ENCODE peak calls at places on chromosomes 11 and 22, in ten cellular contexts. One of them, this sample, is unnamed.

GRCh38 chr22:50184004-50184461 is 1.7 kb upstream of the TRABD start:
- DNase-seq in non-pigmented ciliary epithelial cell: no peak
- DNase-seq in activated CD4-positive, alpha-beta T cell treated with anti-CD3 and anti-CD28 coated beads for 36 hours: no peak
- DNase-seq in mucosa of gallbladder: peak; percentile 70
- DNase-seq in head of caudate nucleus: peak; percentile 62
- DNase-seq in NCI-H69: peak; percentile 22
- DNase-seq in activated CD4-positive, CD25-positive, alpha-beta regulatory T cell treated with anti-CD3 and anti-CD28 coated beads, Interleukin-2, amount 50 U/mL, for 72 hours: no peak
- DNase-seq in spleen: peak; percentile 89
- DNase-seq in psoas muscle: peak; percentile 74
- DNase-seq in neural progenitor cell: peak; percentile 63
- DNase-seq in this sample: peak; percentile 57

GRCh38 chr11:107859459-107860239 is 1.1 kb upstream of the SLC35F2 start:
- DNase-seq in non-pigmented ciliary epithelial cell: no peak
- DNase-seq in activated CD4-positive, alpha-beta T cell treated with anti-CD3 and anti-CD28 coated beads for 36 hours: peak; percentile 62
- DNase-seq in mucosa of gallbladder: peak; percentile 48
- DNase-seq in head of caudate nucleus: peak; percentile 43
- DNase-seq in NCI-H69: peak; percentile 86
- DNase-seq in activated CD4-positive, CD25-positive, alpha-beta regulatory T cell treated with anti-CD3 and anti-CD28 coated beads, Interleukin-2, amount 50 U/mL, for 72 hours: peak; percentile 37
- DNase-seq in spleen: peak; percentile 87
- DNase-seq in psoas muscle: peak; percentile 36
- DNase-seq in neural progenitor cell: peak; percentile 81
- DNase-seq in this sample: peak; percentile 36

GRCh38 chr11:104442320-104442719 is 278.4 kb upstream of the PDGFD start:
- DNase-seq in non-pigmented ciliary epithelial cell: no peak
- DNase-seq in activated CD4-positive, alpha-beta T cell treated with anti-CD3 and anti-CD28 coated beads for 36 hours: no peak
- DNase-seq in mucosa of gallbladder: no peak
- DNase-seq in head of caudate nucleus: no peak
- DNase-seq in NCI-H69: no peak
- DNase-seq in activated CD4-positive, CD25-positive, alpha-beta regulatory T cell treated with anti-CD3 and anti-CD28 coated beads, Interleukin-2, amount 50 U/mL, for 72 hours: no peak
- DNase-seq in spleen: no peak
- DNase-seq in psoas muscle: no peak
- DNase-seq in neural progenitor cell: no peak
- DNase-seq in this sample: no peak

GRCh38 chr22:23834406-23834805 is 4.4 kb downstream of the DERL3 start:
- DNase-seq in non-pigmented ciliary epithelial cell: no peak
- DNase-seq in activated CD4-positive, alpha-beta T cell treated with anti-CD3 and anti-CD28 coated beads for 36 hours: no peak
- DNase-seq in mucosa of gallbladder: no peak
- DNase-seq in head of caudate nucleus: no peak
- DNase-seq in NCI-H69: no peak
- DNase-seq in activated CD4-positive, CD25-positive, alpha-beta regulatory T cell treated with anti-CD3 and anti-CD28 coated beads, Interleukin-2, amount 50 U/mL, for 72 hours: no peak
- DNase-seq in spleen: no peak
- DNase-seq in psoas muscle: no peak
- DNase-seq in neural progenitor cell: no peak
- DNase-seq in this sample: no peak

GRCh38 chr22:31866918-31867317 is 77.4 kb upstream of the YWHAH start:
- DNase-seq in non-pigmented ciliary epithelial cell: no peak
- DNase-seq in activated CD4-positive, alpha-beta T cell treated with anti-CD3 and anti-CD28 coated beads for 36 hours: no peak
- DNase-seq in mucosa of gallbladder: no peak
- DNase-seq in head of caudate nucleus: no peak
- DNase-seq in NCI-H69: peak; percentile 78
- DNase-seq in activated CD4-positive, CD25-positive, alpha-beta regulatory T cell treated with anti-CD3 and anti-CD28 coated beads, Interleukin-2, amount 50 U/mL, for 72 hours: no peak
- DNase-seq in spleen: no peak
- DNase-seq in psoas muscle: no peak
- DNase-seq in neural progenitor cell: no peak
- DNase-seq in this sample: no peak

GRCh38 chr11:36657610-36658225 is 59.7 kb upstream of the RAG2 start:
- DNase-seq in non-pigmented ciliary epithelial cell: no peak
- DNase-seq in activated CD4-positive, alpha-beta T cell treated with anti-CD3 and anti-CD28 coated beads for 36 hours: peak; percentile 27
- DNase-seq in mucosa of gallbladder: no peak
- DNase-seq in head of caudate nucleus: no peak
- DNase-seq in NCI-H69: no peak
- DNase-seq in activated CD4-positive, CD25-positive, alpha-beta regulatory T cell treated with anti-CD3 and anti-CD28 coated beads, Interleukin-2, amount 50 U/mL, for 72 hours: no peak
- DNase-seq in spleen: no peak
- DNase-seq in psoas muscle: no peak
- DNase-seq in neural progenitor cell: no peak
- DNase-seq in this sample: no peak

GRCh38 chr11:69526453-69526810 is 45.0 kb downstream of the LINC01488 start:
- DNase-seq in non-pigmented ciliary epithelial cell: no peak
- DNase-seq in activated CD4-positive, alpha-beta T cell treated with anti-CD3 and anti-CD28 coated beads for 36 hours: no peak
- DNase-seq in mucosa of gallbladder: no peak
- DNase-seq in head of caudate nucleus: no peak
- DNase-seq in NCI-H69: no peak
- DNase-seq in activated CD4-positive, CD25-positive, alpha-beta regulatory T cell treated with anti-CD3 and anti-CD28 coated beads, Interleukin-2, amount 50 U/mL, for 72 hours: no peak
- DNase-seq in spleen: peak; percentile 40
- DNase-seq in psoas muscle: no peak
- DNase-seq in neural progenitor cell: no peak
- DNase-seq in this sample: no peak

GRCh38 chr11:121864660-121865059 is 251.4 kb downstream of the BLID start:
- DNase-seq in non-pigmented ciliary epithelial cell: no peak
- DNase-seq in activated CD4-positive, alpha-beta T cell treated with anti-CD3 and anti-CD28 coated beads for 36 hours: no peak
- DNase-seq in mucosa of gallbladder: no peak
- DNase-seq in head of caudate nucleus: no peak
- DNase-seq in NCI-H69: no peak
- DNase-seq in activated CD4-positive, CD25-positive, alpha-beta regulatory T cell treated with anti-CD3 and anti-CD28 coated beads, Interleukin-2, amount 50 U/mL, for 72 hours: no peak
- DNase-seq in spleen: no peak
- DNase-seq in psoas muscle: no peak
- DNase-seq in neural progenitor cell: no peak
- DNase-seq in this sample: peak; percentile 14

GRCh38 chr11:75480890-75481190 is 44.9 kb downstream of the GDPD5 start:
- DNase-seq in non-pigmented ciliary epithelial cell: no peak
- DNase-seq in activated CD4-positive, alpha-beta T cell treated with anti-CD3 and anti-CD28 coated beads for 36 hours: no peak
- DNase-seq in mucosa of gallbladder: no peak
- DNase-seq in head of caudate nucleus: no peak
- DNase-seq in NCI-H69: peak; percentile 31
- DNase-seq in activated CD4-positive, CD25-positive, alpha-beta regulatory T cell treated with anti-CD3 and anti-CD28 coated beads, Interleukin-2, amount 50 U/mL, for 72 hours: no peak
- DNase-seq in spleen: no peak
- DNase-seq in psoas muscle: no peak
- DNase-seq in neural progenitor cell: no peak
- DNase-seq in this sample: no peak

GRCh38 chr22:23060612-23061400 is 9.5 kb upstream of the GNAZ start:
- DNase-seq in non-pigmented ciliary epithelial cell: no peak
- DNase-seq in activated CD4-positive, alpha-beta T cell treated with anti-CD3 and anti-CD28 coated beads for 36 hours: no peak
- DNase-seq in mucosa of gallbladder: no peak
- DNase-seq in head of caudate nucleus: no peak
- DNase-seq in NCI-H69: no peak
- DNase-seq in activated CD4-positive, CD25-positive, alpha-beta regulatory T cell treated with anti-CD3 and anti-CD28 coated beads, Interleukin-2, amount 50 U/mL, for 72 hours: peak; percentile 23
- DNase-seq in spleen: peak; percentile 59
- DNase-seq in psoas muscle: no peak
- DNase-seq in neural progenitor cell: no peak
- DNase-seq in this sample: no peak

GRCh38 chr11:119999220-119999619 is 138.7 kb downstream of the TRIM29 start:
- DNase-seq in non-pigmented ciliary epithelial cell: no peak
- DNase-seq in activated CD4-positive, alpha-beta T cell treated with anti-CD3 and anti-CD28 coated beads for 36 hours: no peak
- DNase-seq in mucosa of gallbladder: no peak
- DNase-seq in head of caudate nucleus: no peak
- DNase-seq in NCI-H69: peak; percentile 31
- DNase-seq in activated CD4-positive, CD25-positive, alpha-beta regulatory T cell treated with anti-CD3 and anti-CD28 coated beads, Interleukin-2, amount 50 U/mL, for 72 hours: no peak
- DNase-seq in spleen: no peak
- DNase-seq in psoas muscle: no peak
- DNase-seq in neural progenitor cell: peak; percentile 54
- DNase-seq in this sample: no peak

GRCh38 chr11:124941703-124942102 is 5.9 kb upstream of the HEPACAM start:
- DNase-seq in non-pigmented ciliary epithelial cell: no peak
- DNase-seq in activated CD4-positive, alpha-beta T cell treated with anti-CD3 and anti-CD28 coated beads for 36 hours: no peak
- DNase-seq in mucosa of gallbladder: no peak
- DNase-seq in head of caudate nucleus: no peak
- DNase-seq in NCI-H69: no peak
- DNase-seq in activated CD4-positive, CD25-positive, alpha-beta regulatory T cell treated with anti-CD3 and anti-CD28 coated beads, Interleukin-2, amount 50 U/mL, for 72 hours: no peak
- DNase-seq in spleen: no peak
- DNase-seq in psoas muscle: no peak
- DNase-seq in neural progenitor cell: no peak
- DNase-seq in this sample: no peak

GRCh38 chr11:59141673-59142460 is 789 bp upstream of the FAM111A start:
- DNase-seq in non-pigmented ciliary epithelial cell: peak; percentile 34
- DNase-seq in activated CD4-positive, alpha-beta T cell treated with anti-CD3 and anti-CD28 coated beads for 36 hours: no peak
- DNase-seq in mucosa of gallbladder: no peak
- DNase-seq in head of caudate nucleus: no peak
- DNase-seq in NCI-H69: no peak
- DNase-seq in activated CD4-positive, CD25-positive, alpha-beta regulatory T cell treated with anti-CD3 and anti-CD28 coated beads, Interleukin-2, amount 50 U/mL, for 72 hours: no peak
- DNase-seq in spleen: no peak
- DNase-seq in psoas muscle: no peak
- DNase-seq in neural progenitor cell: no peak
- DNase-seq in this sample: peak; percentile 12

GRCh38 chr11:119478711-119479285 is 55.8 kb upstream of the THY1 start:
- DNase-seq in non-pigmented ciliary epithelial cell: no peak
- DNase-seq in activated CD4-positive, alpha-beta T cell treated with anti-CD3 and anti-CD28 coated beads for 36 hours: no peak
- DNase-seq in mucosa of gallbladder: no peak
- DNase-seq in head of caudate nucleus: no peak
- DNase-seq in NCI-H69: peak; percentile 27
- DNase-seq in activated CD4-positive, CD25-positive, alpha-beta regulatory T cell treated with anti-CD3 and anti-CD28 coated beads, Interleukin-2, amount 50 U/mL, for 72 hours: no peak
- DNase-seq in spleen: no peak
- DNase-seq in psoas muscle: no peak
- DNase-seq in neural progenitor cell: no peak
- DNase-seq in this sample: no peak

GRCh38 chr11:130782361-130783221 is 133.7 kb downstream of the SNX19 start:
- DNase-seq in non-pigmented ciliary epithelial cell: no peak
- DNase-seq in activated CD4-positive, alpha-beta T cell treated with anti-CD3 and anti-CD28 coated beads for 36 hours: no peak
- DNase-seq in mucosa of gallbladder: peak; percentile 14
- DNase-seq in head of caudate nucleus: no peak
- DNase-seq in NCI-H69: no peak
- DNase-seq in activated CD4-positive, CD25-positive, alpha-beta regulatory T cell treated with anti-CD3 and anti-CD28 coated beads, Interleukin-2, amount 50 U/mL, for 72 hours: no peak
- DNase-seq in spleen: no peak
- DNase-seq in psoas muscle: no peak
- DNase-seq in neural progenitor cell: peak; percentile 27
- DNase-seq in this sample: peak; percentile 48

GRCh38 chr22:35301370-35301874 is 1.7 kb downstream of the TOM1 start:
- DNase-seq in non-pigmented ciliary epithelial cell: peak; percentile 89
- DNase-seq in activated CD4-positive, alpha-beta T cell treated with anti-CD3 and anti-CD28 coated beads for 36 hours: peak; percentile 32
- DNase-seq in mucosa of gallbladder: peak; percentile 65
- DNase-seq in head of caudate nucleus: peak; percentile 49
- DNase-seq in NCI-H69: no peak
- DNase-seq in activated CD4-positive, CD25-positive, alpha-beta regulatory T cell treated with anti-CD3 and anti-CD28 coated beads, Interleukin-2, amount 50 U/mL, for 72 hours: no peak
- DNase-seq in spleen: peak; percentile 81
- DNase-seq in psoas muscle: peak; percentile 68
- DNase-seq in neural progenitor cell: no peak
- DNase-seq in this sample: peak; percentile 13

GRCh38 chr11:76614471-76615183 is 55.9 kb downstream of the LRRC32 start:
- DNase-seq in non-pigmented ciliary epithelial cell: no peak
- DNase-seq in activated CD4-positive, alpha-beta T cell treated with anti-CD3 and anti-CD28 coated beads for 36 hours: no peak
- DNase-seq in mucosa of gallbladder: no peak
- DNase-seq in head of caudate nucleus: no peak
- DNase-seq in NCI-H69: no peak
- DNase-seq in activated CD4-positive, CD25-positive, alpha-beta regulatory T cell treated with anti-CD3 and anti-CD28 coated beads, Interleukin-2, amount 50 U/mL, for 72 hours: no peak
- DNase-seq in spleen: peak; percentile 71
- DNase-seq in psoas muscle: peak; percentile 67
- DNase-seq in neural progenitor cell: no peak
- DNase-seq in this sample: no peak

GRCh38 chr11:126790550-126790981 is 210.0 kb downstream of the KIRREL3 start:
- DNase-seq in non-pigmented ciliary epithelial cell: peak; percentile 77
- DNase-seq in activated CD4-positive, alpha-beta T cell treated with anti-CD3 and anti-CD28 coated beads for 36 hours: no peak
- DNase-seq in mucosa of gallbladder: no peak
- DNase-seq in head of caudate nucleus: peak; percentile 91
- DNase-seq in NCI-H69: peak; percentile 49
- DNase-seq in activated CD4-positive, CD25-positive, alpha-beta regulatory T cell treated with anti-CD3 and anti-CD28 coated beads, Interleukin-2, amount 50 U/mL, for 72 hours: no peak
- DNase-seq in spleen: no peak
- DNase-seq in psoas muscle: no peak
- DNase-seq in neural progenitor cell: peak; percentile 16
- DNase-seq in this sample: no peak

GRCh38 chr11:66278396-66279091 is 569 bp downstream of the CNIH2 start:
- DNase-seq in non-pigmented ciliary epithelial cell: no peak
- DNase-seq in activated CD4-positive, alpha-beta T cell treated with anti-CD3 and anti-CD28 coated beads for 36 hours: peak; percentile 29
- DNase-seq in mucosa of gallbladder: no peak
- DNase-seq in head of caudate nucleus: no peak
- DNase-seq in NCI-H69: peak; percentile 60
- DNase-seq in activated CD4-positive, CD25-positive, alpha-beta regulatory T cell treated with anti-CD3 and anti-CD28 coated beads, Interleukin-2, amount 50 U/mL, for 72 hours: no peak
- DNase-seq in spleen: peak; percentile 77
- DNase-seq in psoas muscle: no peak
- DNase-seq in neural progenitor cell: peak; percentile 69
- DNase-seq in this sample: peak; percentile 55

GRCh38 chr11:33006010-33006409 is 9.7 kb upstream of the DEPDC7 start:
- DNase-seq in non-pigmented ciliary epithelial cell: no peak
- DNase-seq in activated CD4-positive, alpha-beta T cell treated with anti-CD3 and anti-CD28 coated beads for 36 hours: no peak
- DNase-seq in mucosa of gallbladder: no peak
- DNase-seq in head of caudate nucleus: no peak
- DNase-seq in NCI-H69: no peak
- DNase-seq in activated CD4-positive, CD25-positive, alpha-beta regulatory T cell treated with anti-CD3 and anti-CD28 coated beads, Interleukin-2, amount 50 U/mL, for 72 hours: no peak
- DNase-seq in spleen: no peak
- DNase-seq in psoas muscle: no peak
- DNase-seq in neural progenitor cell: no peak
- DNase-seq in this sample: no peak

GRCh38 chr11:41978951-41979350 is 519.5 kb upstream of the LRRC4C start:
- DNase-seq in non-pigmented ciliary epithelial cell: no peak
- DNase-seq in activated CD4-positive, alpha-beta T cell treated with anti-CD3 and anti-CD28 coated beads for 36 hours: no peak
- DNase-seq in mucosa of gallbladder: peak; percentile 41
- DNase-seq in head of caudate nucleus: peak; percentile 78
- DNase-seq in NCI-H69: peak; percentile 2
- DNase-seq in activated CD4-positive, CD25-positive, alpha-beta regulatory T cell treated with anti-CD3 and anti-CD28 coated beads, Interleukin-2, amount 50 U/mL, for 72 hours: no peak
- DNase-seq in spleen: no peak
- DNase-seq in psoas muscle: no peak
- DNase-seq in neural progenitor cell: no peak
- DNase-seq in this sample: no peak

GRCh38 chr11:46363031-46363407 is 15.8 kb downstream of the DGKZ start:
- DNase-seq in non-pigmented ciliary epithelial cell: no peak
- DNase-seq in activated CD4-positive, alpha-beta T cell treated with anti-CD3 and anti-CD28 coated beads for 36 hours: no peak
- DNase-seq in mucosa of gallbladder: peak; percentile 68
- DNase-seq in head of caudate nucleus: peak; percentile 69
- DNase-seq in NCI-H69: peak; percentile 78
- DNase-seq in activated CD4-positive, CD25-positive, alpha-beta regulatory T cell treated with anti-CD3 and anti-CD28 coated beads, Interleukin-2, amount 50 U/mL, for 72 hours: no peak
- DNase-seq in spleen: peak; percentile 90
- DNase-seq in psoas muscle: peak; percentile 76
- DNase-seq in neural progenitor cell: no peak
- DNase-seq in this sample: peak; percentile 80

GRCh38 chr11:38680166-38680565 is 2082.1 kb upstream of the RAG2 start:
- DNase-seq in non-pigmented ciliary epithelial cell: no peak
- DNase-seq in activated CD4-positive, alpha-beta T cell treated with anti-CD3 and anti-CD28 coated beads for 36 hours: no peak
- DNase-seq in mucosa of gallbladder: no peak
- DNase-seq in head of caudate nucleus: no peak
- DNase-seq in NCI-H69: no peak
- DNase-seq in activated CD4-positive, CD25-positive, alpha-beta regulatory T cell treated with anti-CD3 and anti-CD28 coated beads, Interleukin-2, amount 50 U/mL, for 72 hours: no peak
- DNase-seq in spleen: no peak
- DNase-seq in psoas muscle: no peak
- DNase-seq in neural progenitor cell: no peak
- DNase-seq in this sample: no peak

GRCh38 chr22:44935724-44936123 is 74.1 kb downstream of the PHF21B start:
- DNase-seq in non-pigmented ciliary epithelial cell: no peak
- DNase-seq in activated CD4-positive, alpha-beta T cell treated with anti-CD3 and anti-CD28 coated beads for 36 hours: no peak
- DNase-seq in mucosa of gallbladder: no peak
- DNase-seq in head of caudate nucleus: no peak
- DNase-seq in NCI-H69: no peak
- DNase-seq in activated CD4-positive, CD25-positive, alpha-beta regulatory T cell treated with anti-CD3 and anti-CD28 coated beads, Interleukin-2, amount 50 U/mL, for 72 hours: no peak
- DNase-seq in spleen: no peak
- DNase-seq in psoas muscle: no peak
- DNase-seq in neural progenitor cell: no peak
- DNase-seq in this sample: no peak

GRCh38 chr11:106391771-106392412 is 314.4 kb downstream of the AASDHPPT start:
- DNase-seq in non-pigmented ciliary epithelial cell: no peak
- DNase-seq in activated CD4-positive, alpha-beta T cell treated with anti-CD3 and anti-CD28 coated beads for 36 hours: no peak
- DNase-seq in mucosa of gallbladder: no peak
- DNase-seq in head of caudate nucleus: no peak
- DNase-seq in NCI-H69: no peak
- DNase-seq in activated CD4-positive, CD25-positive, alpha-beta regulatory T cell treated with anti-CD3 and anti-CD28 coated beads, Interleukin-2, amount 50 U/mL, for 72 hours: no peak
- DNase-seq in spleen: no peak
- DNase-seq in psoas muscle: no peak
- DNase-seq in neural progenitor cell: no peak
- DNase-seq in this sample: no peak

GRCh38 chr11:67211656-67212436 is 54.4 kb upstream of the GRK2 start:
- DNase-seq in non-pigmented ciliary epithelial cell: no peak
- DNase-seq in activated CD4-positive, alpha-beta T cell treated with anti-CD3 and anti-CD28 coated beads for 36 hours: no peak
- DNase-seq in mucosa of gallbladder: no peak
- DNase-seq in head of caudate nucleus: no peak
- DNase-seq in NCI-H69: no peak
- DNase-seq in activated CD4-positive, CD25-positive, alpha-beta regulatory T cell treated with anti-CD3 and anti-CD28 coated beads, Interleukin-2, amount 50 U/mL, for 72 hours: no peak
- DNase-seq in spleen: no peak
- DNase-seq in psoas muscle: no peak
- DNase-seq in neural progenitor cell: no peak
- DNase-seq in this sample: no peak

GRCh38 chr11:22461626-22462025 is 123.4 kb downstream of the SLC17A6 start:
- DNase-seq in non-pigmented ciliary epithelial cell: peak; percentile 47
- DNase-seq in activated CD4-positive, alpha-beta T cell treated with anti-CD3 and anti-CD28 coated beads for 36 hours: no peak
- DNase-seq in mucosa of gallbladder: no peak
- DNase-seq in head of caudate nucleus: no peak
- DNase-seq in NCI-H69: no peak
- DNase-seq in activated CD4-positive, CD25-positive, alpha-beta regulatory T cell treated with anti-CD3 and anti-CD28 coated beads, Interleukin-2, amount 50 U/mL, for 72 hours: no peak
- DNase-seq in spleen: no peak
- DNase-seq in psoas muscle: no peak
- DNase-seq in neural progenitor cell: no peak
- DNase-seq in this sample: no peak

GRCh38 chr11:89495951-89496350 is 4.8 kb upstream of the NOX4 start:
- DNase-seq in non-pigmented ciliary epithelial cell: peak; percentile 94
- DNase-seq in activated CD4-positive, alpha-beta T cell treated with anti-CD3 and anti-CD28 coated beads for 36 hours: no peak
- DNase-seq in mucosa of gallbladder: no peak
- DNase-seq in head of caudate nucleus: no peak
- DNase-seq in NCI-H69: no peak
- DNase-seq in activated CD4-positive, CD25-positive, alpha-beta regulatory T cell treated with anti-CD3 and anti-CD28 coated beads, Interleukin-2, amount 50 U/mL, for 72 hours: no peak
- DNase-seq in spleen: no peak
- DNase-seq in psoas muscle: peak; percentile 54
- DNase-seq in neural progenitor cell: peak; percentile 50
- DNase-seq in this sample: no peak